ENCODE peak calls at places on chromosomes 11 and 22, in four cellular contexts. F is vagina, L is H1, I is suprapubic skin. E is an unnamed sample.

GRCh38 chr11:6320411-6321207 is at the start of gene CAVIN3:
- DNase-seq in L (no peak), F (no peak), I (peak), E (peak)

GRCh38 chr11:103803062-103803461 is 233.4 kb upstream of the DDI1 start:
- DNase-seq in I (no peak), F (no peak), L (no peak), E (no peak)

GRCh38 chr22:30266445-30267381 is at the start of gene OSM:
- DNase-seq in I (peak), F (no peak), L (no peak), E (no peak)

GRCh38 chr11:75878968-75879367 is 64.0 kb downstream of the UVRAG start:
- DNase-seq in L (no peak), I (no peak), F (no peak), E (no peak)

GRCh38 chr11:1870721-1871466 is 18.0 kb downstream of the LSP1 start:
- DNase-seq in I (no peak), F (no peak), L (no peak), E (no peak)

GRCh38 chr22:47813661-47814060 is 1051.2 kb downstream of the TBC1D22A start:
- DNase-seq in L (no peak), I (no peak), F (peak), E (no peak)

GRCh38 chr22:49936973-49937757 is 18.7 kb downstream of the CRELD2 start:
- DNase-seq in F (no peak), I (no peak), L (no peak), E (no peak)

GRCh38 chr11:36288442-36289225 is 590 bp downstream of the COMMD9 start:
- DNase-seq in I (no peak), L (no peak), F (no peak), E (no peak)

GRCh38 chr22:29524440-29525191 is 28.9 kb downstream of the THOC5 start:
- DNase-seq in F (no peak), I (no peak), L (peak), E (no peak)

GRCh38 chr11:2698386-2699184 is 1.2 kb downstream of the KCNQ1OT1 start:
- DNase-seq in L (no peak), I (no peak), F (no peak), E (peak)

GRCh38 chr22:49415219-49415951 is 412.3 kb downstream of the BRD1 start:
- DNase-seq in F (no peak), I (no peak), L (no peak), E (no peak)

GRCh38 chr11:125214466-125215204 is 50.1 kb downstream of the PKNOX2 start:
- DNase-seq in F (no peak), L (no peak), I (no peak), E (no peak)

DNA sequence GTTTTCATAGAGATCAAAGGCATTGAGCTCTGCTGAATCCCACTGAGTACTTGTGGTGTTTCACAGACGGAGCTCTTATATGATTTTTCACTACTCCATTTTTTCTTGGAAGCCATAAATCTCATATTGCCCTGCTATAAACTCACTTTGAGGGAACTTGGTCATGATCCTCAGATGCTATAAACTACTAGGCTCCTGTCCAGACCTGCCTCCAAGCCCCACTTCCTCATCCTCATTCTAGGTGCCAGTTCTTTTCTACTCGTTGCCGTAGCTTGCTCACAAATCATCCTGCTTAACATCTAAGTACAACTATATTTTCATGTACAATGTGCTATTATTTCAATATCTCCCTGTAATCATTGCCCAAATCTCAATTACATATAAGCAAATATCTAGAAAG is 180.8 kb upstream of the CCDC179 start:
- DNase-seq in L (no peak), F (no peak), I (no peak), E (no peak)
- TF ChIP-seq CTCF in L (no peak), F (no peak), I (no peak), E (no peak)

GRCh38 chr11:12829536-12830314 is 155.5 kb downstream of the TEAD1 start:
- DNase-seq in F (no peak), L (no peak), I (no peak), E (no peak)

GRCh38 chr11:12826441-12826840 is 152.2 kb downstream of the TEAD1 start:
- DNase-seq in L (no peak), F (no peak), I (no peak), E (no peak)

GRCh38 chr11:12829131-12829530 is 154.9 kb downstream of the TEAD1 start:
- DNase-seq in L (no peak), F (no peak), I (no peak), E (no peak)

GRCh38 chr11:12827929-12828812 is 153.9 kb downstream of the TEAD1 start:
- DNase-seq in I (no peak), F (no peak), L (peak), E (no peak)

GRCh38 chr11:12827369-12827768 is 153.1 kb downstream of the TEAD1 start:
- DNase-seq in I (no peak), L (no peak), F (no peak), E (no peak)
- H3K4me3 ChIP-seq in I (peak), L (peak), F (peak), E (no peak)

DNA sequence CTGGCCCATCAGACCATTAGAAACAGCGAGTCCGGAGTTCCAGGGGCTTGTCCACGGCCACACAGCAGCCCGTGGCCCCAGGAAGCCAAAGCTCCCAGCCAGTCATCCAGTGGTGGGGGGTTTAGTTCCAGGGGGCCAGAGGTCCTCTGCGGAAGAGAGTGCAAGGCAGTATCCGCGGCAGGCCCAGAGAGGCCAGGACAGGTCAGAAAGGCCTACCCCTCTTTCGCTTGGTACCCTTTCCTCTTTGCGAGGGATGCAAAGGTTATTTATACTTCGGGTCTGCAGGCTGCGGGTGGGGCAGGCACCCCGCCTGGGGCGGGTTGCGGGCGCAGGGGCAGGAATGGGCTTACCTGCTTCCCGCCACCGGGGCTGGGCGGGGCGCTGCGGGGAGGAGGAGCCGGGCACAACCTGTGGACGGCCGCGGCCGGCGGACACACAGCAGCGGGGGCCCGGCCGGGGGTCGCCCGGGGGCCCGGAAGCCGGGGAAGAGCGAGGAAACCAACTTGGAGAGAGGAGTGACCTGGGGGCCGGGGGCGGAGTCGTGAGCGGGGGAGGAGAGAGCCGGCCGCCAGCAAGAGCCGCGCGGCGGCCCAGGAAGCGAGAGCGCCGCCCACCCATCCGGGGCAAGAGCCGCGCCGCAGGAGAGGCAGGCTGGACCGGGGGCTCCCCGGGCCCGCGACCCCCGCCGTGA is at the start of gene SH3BP1:
- DNase-seq in F (no peak), L (no peak), I (no peak), E (no peak)
- TF ChIP-seq POLR2AphosphoS5 in F (no peak), L (no peak), I (no peak), E (no peak)

GRCh38 chr11:95790933-95791247 is 592 bp downstream of the CEP57 start:
- DNase-seq in L (no peak), F (no peak), I (peak), E (peak)

GRCh38 chr11:95790123-95790932 is at the start of gene CEP57:
- DNase-seq in F (peak), I (peak), L (peak), E (peak)

GRCh38 chr11:95791385-95792033 is 1.2 kb downstream of the CEP57 start:
- DNase-seq in I (no peak), L (no peak), F (no peak), E (no peak)

GRCh38 chr11:95789506-95790122 is at the start of gene FAM76B:
- DNase-seq in L (peak), F (peak), I (peak), E (peak)

GRCh38 chr11:95788921-95789505 is 569 bp downstream of the FAM76B start:
- DNase-seq in F (no peak), L (peak), I (no peak), E (no peak)
- TF ChIP-seq CTCF in F (no peak), L (peak), I (no peak), E (no peak)

DNA sequence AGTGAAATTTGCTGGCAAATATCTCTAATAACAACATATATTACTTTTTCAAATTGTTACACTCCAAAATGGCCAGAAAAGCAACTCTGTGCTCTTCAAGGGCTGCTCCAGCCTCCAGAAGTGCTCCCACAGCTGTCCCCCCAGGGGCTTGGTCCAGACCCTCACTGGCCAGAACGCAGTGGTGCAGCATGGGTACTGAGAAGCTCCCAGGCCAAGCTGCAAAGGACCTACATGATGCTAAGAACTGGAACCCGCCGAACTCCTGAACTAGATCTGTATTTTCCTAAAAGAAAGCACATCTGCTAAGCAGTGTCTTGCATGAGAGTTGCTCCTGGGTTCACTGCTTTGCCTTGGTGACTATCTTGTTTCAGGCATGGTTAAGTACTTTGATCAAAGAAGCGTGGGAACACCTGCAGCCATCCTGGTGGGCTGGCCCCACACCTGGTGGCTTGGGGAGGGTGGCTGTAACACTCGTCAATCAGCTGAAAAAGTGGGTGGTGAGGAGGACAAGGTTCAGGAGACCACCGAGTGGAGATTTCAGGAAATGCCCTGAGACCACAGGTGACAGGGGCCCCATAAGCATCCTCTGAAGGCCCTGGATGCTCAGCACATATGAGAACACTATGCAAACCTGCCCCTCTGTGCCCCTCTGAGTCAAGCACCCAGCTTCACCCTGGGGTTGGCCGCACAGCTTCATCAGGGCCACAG is 72.7 kb upstream of the PITPNB start:
- DNase-seq in I (peak), F (no peak), L (no peak), E (peak)
- H3K4me3 ChIP-seq in I (no peak), F (no peak), L (no peak), E (no peak)

GRCh38 chr22:40979198-40979597 is 28.0 kb downstream of the RBX1 start:
- DNase-seq in L (no peak), F (no peak), I (no peak), E (no peak)

GRCh38 chr22:40976866-40977700 is 25.9 kb downstream of the RBX1 start:
- DNase-seq in F (no peak), I (no peak), L (no peak), E (no peak)

GRCh38 chr22:40982482-40983385 is 31.6 kb downstream of the RBX1 start:
- DNase-seq in L (no peak), I (no peak), F (no peak), E (no peak)

GRCh38 chr22:40975346-40975745 is 24.2 kb downstream of the RBX1 start:
- DNase-seq in F (no peak), I (no peak), L (no peak), E (no peak)

DNA sequence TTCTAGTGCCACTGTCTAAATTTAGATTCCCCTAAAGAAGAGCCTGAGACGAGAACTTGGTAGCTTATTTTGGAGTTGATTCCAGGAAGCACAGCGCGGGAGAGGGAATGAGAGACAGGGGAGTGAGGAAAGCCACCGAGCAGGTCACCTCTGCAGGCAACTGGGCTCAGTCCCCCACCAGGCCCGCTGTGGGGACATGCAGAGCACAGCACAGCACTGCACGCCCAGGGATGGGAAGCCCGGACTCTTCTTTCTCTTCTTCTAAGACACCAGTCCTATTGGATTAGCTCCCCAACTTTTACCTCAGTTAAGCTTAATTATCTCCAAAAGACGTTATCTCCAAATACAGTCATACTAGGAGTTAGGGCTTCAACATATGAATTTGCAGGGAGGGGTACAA is 28.7 kb downstream of the RBX1 start:
- DNase-seq in L (no peak), I (no peak), F (no peak), E (no peak)
- TF ChIP-seq POLR2AphosphoS5 in L (no peak), I (no peak), F (no peak), E (no peak)

GRCh38 chr11:96012086-96012824 is 88.3 kb upstream of the MTMR2 start:
- DNase-seq in L (no peak), F (no peak), I (no peak), E (peak)
- TF ChIP-seq CTCF in L (peak), F (peak), I (peak), E (peak)

DNA sequence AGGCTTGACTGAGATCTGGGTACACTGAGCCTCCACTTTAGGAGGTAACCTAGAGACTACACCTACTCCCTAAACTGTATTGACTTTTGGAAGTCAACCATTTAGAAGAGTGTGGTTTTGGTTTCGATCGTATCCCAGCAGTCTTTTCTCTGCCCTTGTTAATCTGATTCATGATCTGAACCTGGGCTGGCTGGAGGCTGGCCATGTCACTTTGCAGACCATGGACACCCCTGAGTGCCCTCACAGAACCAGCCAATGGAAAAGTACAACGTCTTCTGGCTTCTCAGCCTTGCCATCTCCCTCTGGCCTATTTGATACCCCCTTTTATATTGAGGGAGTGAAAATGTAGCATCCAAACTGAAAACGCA is 10.8 kb downstream of the EHF start:
- DNase-seq in I (no peak), L (no peak), F (no peak), E (peak)
- H3K4me3 ChIP-seq in I (no peak), L (no peak), F (no peak), E (no peak)

GRCh38 chr22:40387758-40388157 is 17.4 kb downstream of the SGSM3 start:
- DNase-seq in I (no peak), F (no peak), L (no peak), E (no peak)
- TF ChIP-seq POLR2AphosphoS5 in I (no peak), F (no peak), L (no peak), E (no peak)

DNA sequence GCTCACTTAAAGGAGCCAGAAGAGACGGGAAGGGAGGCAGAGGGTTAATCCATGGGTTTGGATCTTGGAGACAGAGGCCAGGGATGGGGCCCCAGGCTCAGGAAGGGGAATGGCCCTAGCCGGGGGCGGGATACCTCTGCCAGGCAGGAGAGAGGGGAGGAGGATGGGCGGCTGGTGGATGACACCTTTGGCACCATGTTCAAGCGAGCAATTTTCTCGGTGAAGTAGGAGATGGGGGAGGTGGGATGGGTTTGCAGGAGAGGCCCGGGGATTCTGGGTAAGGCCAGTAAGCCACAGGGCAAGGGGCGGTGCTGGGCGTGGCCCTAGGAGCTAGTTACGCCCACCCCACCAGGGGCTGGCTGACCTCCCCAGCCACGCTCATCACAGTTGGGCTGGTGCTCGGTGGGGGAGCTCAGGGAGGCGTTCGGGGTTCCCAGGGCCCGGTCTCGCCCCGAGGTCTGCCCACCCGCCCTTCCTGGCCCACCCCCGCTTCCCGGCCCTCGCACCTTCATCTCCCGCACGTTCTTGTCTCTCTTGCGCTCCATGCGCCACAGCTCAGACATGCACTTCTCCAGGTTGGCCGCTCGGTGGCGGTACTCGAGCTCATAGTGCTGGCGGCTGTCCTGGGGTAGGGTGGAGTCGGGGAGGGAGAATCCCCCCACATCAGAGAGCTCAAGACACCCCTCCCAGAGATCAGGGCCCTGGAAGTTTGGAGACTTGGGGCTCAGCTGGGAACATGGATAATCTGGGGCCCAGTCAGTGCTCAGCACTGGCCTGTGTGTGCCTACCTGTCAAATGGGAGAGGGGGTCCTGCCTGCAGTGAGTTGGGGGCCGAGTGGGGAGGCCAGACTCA is 12.7 kb downstream of the BAIAP2L2 start:
- DNase-seq in F (no peak), I (no peak), L (no peak), E (no peak)
- TF ChIP-seq CTCF in F (no peak), I (peak), L (peak), E (no peak)